ENCODE peak calls at places on chromosomes 4 and X, in five cellular contexts. B is psoas muscle; F is transverse colon; J is left ventricle myocardium inferior; H is CD8-positive, alpha-beta T cell. Z is an unnamed sample. For H3K9me3, the result is how much of the 10 kb centered on the place peaks cover.

GRCh38 chrX:134572816-134573682 is 85.2 kb downstream of the PLAC1 start:
- DNase-seq in F (no peak), H (no peak), B (no peak), J (no peak), Z (no peak)

GRCh38 chrX:65697173-65697572 is 29.7 kb downstream of the MSN start:
- DNase-seq in F (no peak), J (no peak), B (no peak), H (no peak), Z (no peak)

GRCh38 chrX:3415011-3415410 is 68.6 kb upstream of the MXRA5 start:
- DNase-seq in B (no peak), F (no peak), H (no peak), J (no peak), Z (no peak)

GRCh38 chr4:74674750-74675149 is 119.6 kb downstream of the BTC start:
- DNase-seq in J (no peak), B (no peak), F (no peak), H (no peak), Z (no peak)

GRCh38 chr4:108651068-108651794 is 832 bp downstream of the OSTC start:
- DNase-seq in B (no peak), F (no peak), H (no peak), J (no peak), Z (no peak)

GRCh38 chr4:47746122-47746521 is 91.7 kb downstream of the CORIN start:
- DNase-seq in B (no peak), H (no peak), F (no peak), J (no peak), Z (no peak)

GRCh38 chr4:102390438-102390837 is 45.2 kb upstream of the SLC39A8 start:
- DNase-seq in J (no peak), H (no peak), F (no peak), B (no peak), Z (no peak)

GRCh38 chrX:118693843-118694242 is 33.6 kb upstream of the IL13RA1 start:
- DNase-seq in F (no peak), J (no peak), H (no peak), B (no peak), Z (no peak)

GRCh38 chrX:139560221-139560620 is 29.7 kb downstream of the F9 start:
- DNase-seq in F (no peak), B (no peak), H (no peak), J (no peak), Z (no peak)

GRCh38 chrX:125436855-125437254 is 117.2 kb downstream of the TEX13C start:
- DNase-seq in B (no peak), F (no peak), J (no peak), H (no peak), Z (no peak)

GRCh38 chr4:87005369-87005689 is 70.5 kb downstream of the AFF1 start:
- DNase-seq in F (no peak), H (no peak), B (no peak), J (no peak), Z (no peak)

GRCh38 chr4:101125045-101125713 is 222.1 kb downstream of the PPP3CA start:
- DNase-seq in H (no peak), J (no peak), B (no peak), F (no peak), Z (no peak)

GRCh38 chr4:171846232-171846631 is 33.0 kb downstream of the GALNTL6 start:
- DNase-seq in H (no peak), F (peak), J (no peak), B (no peak), Z (peak)

GRCh38 chr4:143559757-143560147 is 46.2 kb downstream of the SMARCA5 start:
- DNase-seq in B (no peak), J (no peak), H (peak), F (no peak), Z (peak)

GRCh38 chr4:42995343-42995944 is 102.9 kb downstream of the GRXCR1 start:
- DNase-seq in B (no peak), H (no peak), F (no peak), J (no peak), Z (no peak)

GRCh38 chr4:19924761-19925160 is 326.9 kb upstream of the SLIT2 start:
- DNase-seq in F (no peak), J (no peak), H (no peak), B (no peak), Z (no peak)

GRCh38 chr4:153585021-153585420 is 99.1 kb upstream of the TLR2 start:
- DNase-seq in B (no peak), H (no peak), J (no peak), F (no peak), Z (no peak)

GRCh38 chrX:108601276-108601675 is 135.1 kb downstream of the IRS4 start:
- DNase-seq in B (no peak), H (no peak), J (no peak), F (no peak), Z (no peak)

GRCh38 chr4:183658362-183659028 is 490 bp downstream of the RWDD4 start:
- DNase-seq in F (peak), H (peak), B (peak), J (peak), Z (peak)

GRCh38 chr4:8355864-8356565 is 84.5 kb downstream of the ACOX3 start:
- DNase-seq in J (no peak), F (no peak), B (no peak), H (no peak), Z (no peak)

GRCh38 chr4:102692474-102692873 is 68.3 kb downstream of the MANBA start:
- DNase-seq in F (no peak), H (no peak), J (no peak), B (no peak), Z (no peak)

GRCh38 chrX:153561337-153561736 is 37.6 kb downstream of the CCNQ start:
- DNase-seq in J (no peak), F (no peak), B (no peak), H (no peak), Z (no peak)

GRCh38 chrX:113136841-113137240 is 296.2 kb upstream of the AMOT start:
- DNase-seq in J (no peak), B (no peak), F (no peak), H (no peak), Z (no peak)

GRCh38 chrX:45667666-45668065 is 467.0 kb upstream of the DIPK2B start:
- DNase-seq in F (no peak), H (no peak), J (no peak), B (no peak), Z (no peak)

GRCh38 chr4:183987987-183988392 is 82.9 kb downstream of the STOX2 start:
- DNase-seq in H (no peak), B (peak), F (peak), J (peak), Z (peak)

GRCh38 chrX:112163916-112164315 is 81.3 kb upstream of the TRPC5 start:
- DNase-seq in B (no peak), H (no peak), J (no peak), F (no peak), Z (no peak)

GRCh38 chr4:16289872-16290554 is 63.7 kb upstream of the TAPT1 start:
- DNase-seq in F (no peak), H (no peak), J (no peak), B (no peak), Z (no peak)

GRCh38 chr4:136319789-136320470 is 1212.4 kb downstream of the PCDH18 start:
- DNase-seq in H (no peak), B (no peak), F (no peak), J (no peak), Z (no peak)

GRCh38 chr4:155487231-155487630 is 110.5 kb upstream of the MAP9 start:
- DNase-seq in F (no peak), J (no peak), H (no peak), B (no peak), Z (no peak)

GRCh38 chr4:89640620-89641366 is 196.2 kb downstream of the SNCA start:
- DNase-seq in H (no peak), J (peak), B (no peak), F (peak), Z (peak)
- H3K4me3 ChIP-seq in H (no peak), J (peak), B (no peak), F (peak), Z (peak)

GRCh38 chrX:1093112-1093511 is 119.3 kb downstream of the CRLF2 start:
- DNase-seq in H (peak), J (no peak), F (no peak), B (no peak), Z (no peak)
- H3K9me3 ChIP-seq in H (under half), J (under half), F (under half), B (under half), Z (under half)

GRCh38 chr4:140448162-140448561 is 20.7 kb upstream of the CLGN start:
- DNase-seq in B (no peak), F (no peak), J (no peak), H (no peak), Z (no peak)

GRCh38 chr4:140450352-140450751 is 22.9 kb upstream of the CLGN start:
- DNase-seq in H (no peak), B (no peak), J (no peak), F (no peak), Z (no peak)

DNA sequence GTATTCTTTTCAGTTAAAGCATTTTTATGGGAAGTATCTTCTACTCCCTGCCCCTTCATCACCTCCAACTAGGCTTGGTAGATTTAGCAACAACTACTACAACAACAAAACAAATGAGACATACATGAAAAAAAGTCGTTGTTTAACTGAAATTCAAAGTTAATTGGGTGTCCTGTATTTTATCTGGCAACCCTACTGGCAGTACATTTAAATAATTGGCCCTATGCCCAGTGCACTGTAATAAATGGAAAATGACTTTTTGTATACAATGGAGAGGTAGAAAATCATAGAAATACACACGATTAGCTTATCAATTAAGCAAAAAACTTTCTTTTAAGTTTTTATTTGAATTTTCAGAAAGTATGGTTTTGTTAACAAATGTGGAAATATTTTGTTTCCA is 21.4 kb upstream of the CLGN start:
- DNase-seq in B (no peak), F (no peak), H (no peak), J (no peak), Z (no peak)
- TF ChIP-seq CTCF in B (no peak), F (no peak), H (no peak), J (no peak), Z (no peak)

DNA sequence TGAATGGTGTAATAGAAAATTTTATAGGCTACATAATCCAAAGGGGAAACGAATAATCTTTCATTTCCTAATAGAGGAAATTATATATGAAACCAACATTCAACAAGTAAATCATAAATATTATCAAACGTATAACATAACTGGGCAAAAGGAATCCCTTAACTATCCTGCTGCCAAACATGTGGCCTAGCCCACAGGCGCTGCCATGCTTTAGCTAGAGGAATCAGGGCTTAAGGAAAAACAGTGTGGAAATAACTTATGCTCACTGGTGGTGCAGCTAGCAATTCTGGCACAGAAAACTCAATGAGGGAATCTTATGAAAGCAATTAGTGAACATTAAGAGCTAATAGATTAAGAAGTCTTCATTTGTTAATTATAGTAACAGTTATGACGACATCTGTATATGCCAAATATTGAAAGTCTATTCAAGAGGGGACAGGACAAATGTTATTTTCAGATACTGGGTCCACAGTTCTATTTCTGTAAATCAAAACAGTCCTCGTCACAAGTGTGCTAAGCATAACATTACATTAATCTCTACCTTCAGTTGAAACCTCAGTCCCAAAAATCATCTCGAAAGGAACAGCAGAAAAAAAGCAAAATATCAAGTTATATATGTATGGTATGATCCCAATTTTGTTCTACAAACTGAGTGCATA is 70.5 kb downstream of the APBB2 start:
- DNase-seq in B (no peak), F (no peak), H (no peak), J (no peak), Z (no peak)
- H3K4me3 ChIP-seq in B (peak), F (no peak), H (no peak), J (peak), Z (no peak)

DNA sequence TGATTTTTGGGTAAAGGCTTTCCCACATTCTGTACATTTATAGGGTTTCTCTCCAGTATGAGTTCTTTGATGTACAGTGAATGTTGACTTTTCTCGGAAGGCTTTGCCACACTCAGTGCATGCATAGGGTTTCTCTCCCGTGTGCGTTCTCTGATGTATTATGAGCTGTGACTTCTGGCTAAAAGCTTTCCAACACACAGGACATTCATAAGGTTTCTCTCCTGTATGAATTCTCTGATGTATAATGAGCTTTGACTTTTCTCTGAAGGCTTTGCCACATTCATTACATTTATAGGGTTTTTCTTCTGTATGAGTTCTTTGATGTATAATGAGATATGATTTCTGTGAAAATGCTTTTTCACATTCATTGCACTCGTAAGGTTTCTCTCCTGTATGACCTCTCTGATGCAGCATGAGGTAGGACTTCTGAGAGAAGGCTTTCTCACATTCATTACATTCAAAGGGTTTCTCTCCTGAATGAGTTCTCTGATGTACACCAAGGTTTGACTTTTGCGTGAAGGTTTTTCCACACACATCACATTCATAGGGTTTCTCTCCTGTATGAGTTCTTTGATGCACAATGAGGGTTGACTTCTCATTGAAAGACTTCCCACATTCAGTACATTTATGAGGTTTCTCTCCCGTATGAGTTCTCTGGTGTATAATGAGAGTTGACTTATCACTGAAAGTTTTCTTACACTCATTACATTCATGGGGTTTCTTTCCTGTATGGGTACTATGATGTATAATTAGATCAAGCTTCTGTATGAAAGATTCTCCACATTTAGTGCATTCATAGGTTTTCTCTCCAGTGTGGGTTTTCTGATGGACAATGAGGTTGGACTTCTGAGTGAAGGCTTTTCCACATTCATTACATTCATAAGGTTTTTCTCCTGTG is 27.3 kb downstream of the ZNF182 start:
- DNase-seq in H (no peak), B (no peak), J (no peak), F (no peak), Z (no peak)
- H3K9me3 ChIP-seq in H (under half), B (half or more), J (half or more), F (under half), Z (under half)

Z was measured in BE2C.